ENCODE peak calls at places on chromosomes 11 and 22, in eight cellular contexts. L is lower lobe of right lung, R is testis, U is heart right ventricle, T is AG09309, G is BJ, B is foreskin fibroblast, V is K562. Y is an unnamed sample.

GRCh38 chr11:102085864-102086551 is 24.2 kb upstream of the YAP1 start:
- DNase-seq in B (peak; percentile 14), R (no peak), T (no peak), G (no peak), L (no peak), V (no peak), U (no peak), Y (no peak)

GRCh38 chr11:20443596-20443995 is 56.1 kb downstream of the PRMT3 start:
- DNase-seq in T (no peak), V (peak; percentile 24), U (no peak), R (no peak), G (no peak), L (no peak), B (no peak), Y (no peak)

GRCh38 chr22:31556627-31557203 is 60.4 kb downstream of the SFI1 start:
- DNase-seq in B (peak; percentile 31), V (peak; percentile 31), T (no peak), R (no peak), G (no peak), U (no peak), L (no peak), Y (no peak)

GRCh38 chr11:58914821-58915543 is 24.3 kb upstream of the GLYATL1 start:
- DNase-seq in T (no peak), R (no peak), G (no peak), V (no peak), B (peak; percentile 28), L (no peak), U (no peak), Y (no peak)

GRCh38 chr11:133619397-133619796 is 87.1 kb upstream of the OPCML start:
- DNase-seq in B (no peak), L (no peak), R (no peak), G (no peak), U (no peak), V (no peak), T (no peak), Y (no peak)

GRCh38 chr11:19935507-19935906 is 222.9 kb downstream of the NAV2 start:
- DNase-seq in V (no peak), B (peak; percentile 72), L (no peak), G (peak; percentile 76), U (no peak), R (no peak), T (peak; percentile 91), Y (peak; percentile 47)

GRCh38 chr11:19313140-19313539 is 72.4 kb upstream of the E2F8 start:
- DNase-seq in G (no peak), T (no peak), B (no peak), V (no peak), U (no peak), L (no peak), R (no peak), Y (no peak)

GRCh38 chr11:19245351-19245750 is 4.6 kb upstream of the E2F8 start:
- DNase-seq in T (no peak), V (no peak), R (no peak), L (no peak), G (no peak), U (no peak), B (no peak), Y (no peak)

GRCh38 chr22:27199354-27199753 is 542.0 kb downstream of the MIAT start:
- DNase-seq in T (no peak), B (no peak), L (no peak), G (no peak), R (no peak), U (no peak), V (no peak), Y (no peak)

GRCh38 chr11:86745571-86745970 is 54.8 kb upstream of the PRSS23 start:
- DNase-seq in G (no peak), B (no peak), T (no peak), V (no peak), U (no peak), L (no peak), R (no peak), Y (no peak)

GRCh38 chr11:35539781-35540281 is 14.4 kb upstream of the PAMR1 start:
- DNase-seq in G (peak; percentile 89), V (no peak), B (peak; percentile 94), L (no peak), U (peak; percentile 46), R (peak; percentile 24), T (peak; percentile 87), Y (no peak)

GRCh38 chr22:19086944-19087343 is 35.3 kb downstream of the DGCR2 start:
- DNase-seq in R (no peak), V (no peak), G (no peak), B (peak; percentile 48), L (no peak), T (no peak), U (no peak), Y (no peak)

GRCh38 chr11:63866211-63866610 is 27.3 kb downstream of the MARK2 start:
- DNase-seq in G (no peak), L (peak; percentile 79), V (no peak), U (no peak), B (peak; percentile 38), T (no peak), R (peak; percentile 50), Y (no peak)

DNA sequence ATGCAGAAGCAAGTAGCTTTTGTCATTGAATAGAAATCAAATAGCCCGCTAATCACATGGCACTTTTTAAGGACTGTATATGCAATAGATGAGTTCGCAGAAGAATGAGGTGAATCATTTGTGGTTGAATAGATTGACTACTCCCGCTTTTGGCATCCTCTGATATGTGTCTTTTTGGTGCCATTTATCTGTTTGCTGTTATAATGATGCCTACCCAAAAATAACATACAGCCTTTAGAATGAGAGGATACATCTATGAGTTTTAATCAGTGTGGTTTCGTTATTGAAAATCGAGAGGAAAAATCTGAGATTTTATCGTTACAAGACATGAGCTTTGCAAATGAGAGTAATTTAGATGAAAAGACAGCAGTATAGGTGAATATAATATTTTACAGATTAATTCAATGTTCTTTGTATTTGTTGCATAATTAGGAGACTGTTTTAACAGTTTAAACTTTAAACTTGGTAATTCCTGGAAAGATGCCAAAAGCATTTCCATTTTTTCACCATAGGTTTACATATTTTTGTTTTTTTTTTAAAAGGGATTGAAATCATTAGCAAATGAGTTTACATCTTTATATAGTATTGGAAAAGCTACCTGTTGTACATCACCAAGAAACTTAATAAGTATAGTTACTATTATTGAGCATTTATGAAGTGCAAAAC is 1.8 kb downstream of the PDE3B start:
- DNase-seq in G (no peak), V (peak; percentile 38), L (no peak), T (no peak), B (peak; percentile 25), U (no peak), R (no peak), Y (no peak)
- H3K4me3 ChIP-seq in G (no peak overlapping the region), V (peak overlapping the region; percentile 77), L (peak overlapping the region; percentile 91), T (peak overlapping the region; percentile 57), B (peak overlapping the region; percentile 61), U (peak overlapping the region; percentile 75), R (peak overlapping the region; percentile 96), Y (peak overlapping the region; percentile 78)

GRCh38 chr11:46277313-46277622 is 194 bp upstream of the CREB3L1 start:
- DNase-seq in L (no peak), R (peak; percentile 77), B (no peak), G (no peak), T (no peak), V (no peak), U (peak; percentile 61), Y (no peak)

GRCh38 chr11:46281374-46281831 is 3.9 kb downstream of the CREB3L1 start:
- DNase-seq in T (no peak), G (no peak), R (peak; percentile 41), U (peak; percentile 43), V (peak; percentile 61), L (no peak), B (no peak), Y (no peak)

GRCh38 chr11:46278387-46279173 is 1.1 kb downstream of the CREB3L1 start:
- DNase-seq in T (no peak), U (peak; percentile 49), L (peak; percentile 69), V (peak; percentile 87), R (peak; percentile 54), B (no peak), G (no peak), Y (no peak)

GRCh38 chr11:46277623-46278386 is at the start of gene CREB3L1:
- DNase-seq in T (no peak), U (peak; percentile 30), V (peak; percentile 79), L (peak; percentile 70), R (no peak), B (no peak), G (no peak), Y (no peak)

DNA sequence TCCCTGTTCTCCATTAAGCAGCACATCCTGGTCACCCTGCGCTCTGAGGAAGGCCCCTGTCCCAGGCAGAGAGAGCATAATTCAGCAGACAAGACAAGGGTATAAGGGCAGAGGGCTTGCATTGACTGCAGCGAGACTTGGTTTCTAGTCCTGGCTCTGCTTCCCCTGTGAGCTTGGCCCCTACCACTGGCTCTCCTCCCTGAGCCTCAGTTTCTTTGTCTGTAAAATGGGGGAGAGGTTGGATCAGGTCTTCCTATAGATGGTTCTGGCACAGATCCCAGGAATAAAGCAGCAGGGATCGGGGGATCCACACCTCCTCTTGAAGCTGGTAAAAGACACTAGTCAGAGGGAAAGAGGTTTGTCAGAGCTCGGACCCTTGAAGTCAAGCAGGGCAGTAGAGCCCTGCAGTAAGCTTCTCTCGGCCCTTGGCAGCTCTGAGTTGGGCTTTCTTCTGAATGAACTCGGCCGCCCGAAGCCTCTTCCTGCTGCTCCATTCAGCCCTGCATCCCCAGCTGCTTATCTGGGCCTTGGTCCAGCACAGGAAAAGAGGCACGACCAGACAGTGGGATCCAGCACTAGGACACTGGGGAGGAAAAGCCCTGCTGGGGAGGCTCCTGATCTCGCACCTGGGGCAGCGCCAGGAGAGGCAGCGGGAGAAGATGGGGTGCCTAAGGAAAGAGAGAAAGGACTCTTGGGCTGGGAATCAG is 2.1 kb downstream of the CREB3L1 start:
- DNase-seq in L (no peak), U (peak; percentile 84), B (no peak), G (no peak), V (peak; percentile 48), T (no peak), R (peak; percentile 77), Y (no peak)
- H3K4me3 ChIP-seq in L (peak overlapping the region; percentile 63), U (peak overlapping the region; percentile 78), B (peak overlapping the region; percentile 88), G (peak overlapping the region; percentile 81), V (peak overlapping the region; percentile 72), T (peak overlapping the region; percentile 89), R (no peak overlapping the region), Y (peak overlapping the region; percentile 97)

GRCh38 chr11:12196862-12197261 is 86.5 kb downstream of the MICAL2 start:
- DNase-seq in V (no peak), B (no peak), T (no peak), R (no peak), G (no peak), L (no peak), U (no peak), Y (no peak)
- H3K4me3 ChIP-seq in V (no peak overlapping the region), B (no peak overlapping the region), T (no peak overlapping the region), R (no peak overlapping the region), G (no peak overlapping the region), L (peak overlapping the region; percentile 23), U (no peak overlapping the region), Y (no peak overlapping the region)

GRCh38 chr11:48041877-48042698 is 61.7 kb downstream of the PTPRJ start:
- DNase-seq in R (no peak), U (no peak), V (no peak), L (no peak), B (no peak), G (no peak), T (no peak), Y (no peak)

GRCh38 chr11:48043998-48044512 is 63.7 kb downstream of the PTPRJ start:
- DNase-seq in G (no peak), T (no peak), V (no peak), U (no peak), R (no peak), L (no peak), B (no peak), Y (no peak)

GRCh38 chr11:48045536-48045935 is 65.2 kb downstream of the PTPRJ start:
- DNase-seq in L (no peak), V (no peak), T (no peak), B (no peak), R (no peak), G (no peak), U (no peak), Y (no peak)

GRCh38 chr11:48044577-48044976 is 64.2 kb downstream of the PTPRJ start:
- DNase-seq in V (no peak), G (no peak), U (peak; percentile 24), R (peak; percentile 26), T (no peak), L (peak; percentile 64), B (no peak), Y (no peak)

GRCh38 chr11:48043111-48043997 is 63.0 kb downstream of the PTPRJ start:
- DNase-seq in V (no peak), T (no peak), G (no peak), R (no peak), U (no peak), B (no peak), L (no peak), Y (no peak)
- H3K4me3 ChIP-seq in V (no peak overlapping the region), T (no peak overlapping the region), G (no peak overlapping the region), R (no peak overlapping the region), U (no peak overlapping the region), B (no peak overlapping the region), L (no peak overlapping the region), Y (no peak overlapping the region)

Y was measured in skeletal muscle cell.